ENCODE peak calls at places on chromosomes 1 and 21, in seven cellular contexts. K is GM12878, S is GM23338, X is HCT116, J is endothelial cell of umbilical vein, A is prostate gland, B is SK-N-SH. I is an unnamed sample.

GRCh38 chr1:64505944-64506658 is 36.2 kb downstream of the CACHD1 start:
- DNase-seq in K (no peak), S (no peak), X (no peak), J (no peak), A (no peak), B (no peak), I (no peak)

GRCh38 chr1:110034451-110035235 is at the start of gene STRIP1:
- DNase-seq in K (peak; percentile 93), S (peak; percentile 98), X (peak; percentile 91), J (peak; percentile 96), A (peak; percentile 90), B (peak; percentile 91), I (peak; percentile 88)

GRCh38 chr1:226875641-226876295 is 5.4 kb downstream of the PSEN2 start:
- DNase-seq in K (no peak), S (peak; percentile 51), X (peak; percentile 48), J (no peak), A (no peak), B (no peak), I (no peak)

GRCh38 chr1:63322944-63323865 is 838 bp downstream of the FOXD3 start:
- DNase-seq in K (no peak), S (peak; percentile 78), X (no peak), J (no peak), A (no peak), B (peak; percentile 57), I (no peak)

GRCh38 chr1:17881761-17882160 is 126.6 kb downstream of the ACTL8 start:
- DNase-seq in K (no peak), S (no peak), X (no peak), J (no peak), A (no peak), B (peak; percentile 49), I (no peak)

GRCh38 chr1:23720256-23720995 is 22.8 kb upstream of the ELOA start:
- DNase-seq in K (peak; percentile 92), S (no peak), X (no peak), J (no peak), A (no peak), B (no peak), I (no peak)

GRCh38 chr1:201295861-201296260 is 12.6 kb downstream of the PKP1 start:
- DNase-seq in K (no peak), S (no peak), X (no peak), J (no peak), A (peak; percentile 80), B (no peak), I (no peak)

GRCh38 chr1:109880961-109881894 is 29.4 kb upstream of the CSF1 start:
- DNase-seq in K (no peak), S (no peak), X (no peak), J (no peak), A (no peak), B (no peak), I (no peak)

GRCh38 chr1:13513063-13513884 is 529 bp downstream of the LRRC38 start:
- DNase-seq in K (no peak), S (peak; percentile 53), X (no peak), J (no peak), A (no peak), B (no peak), I (no peak)

GRCh38 chr1:217369271-217369981 is 261.5 kb downstream of the GPATCH2 start:
- DNase-seq in K (peak; percentile 33), S (peak; percentile 75), X (no peak), J (no peak), A (no peak), B (no peak), I (no peak)

GRCh38 chr1:115052454-115053083 is 22.9 kb downstream of the TSHB start:
- DNase-seq in K (no peak), S (peak; percentile 92), X (peak; percentile 62), J (peak; percentile 53), A (peak; percentile 56), B (peak; percentile 61), I (no peak)

GRCh38 chr1:223641523-223642039 is 23.9 kb downstream of the CAPN8 start:
- DNase-seq in K (no peak), S (no peak), X (no peak), J (no peak), A (no peak), B (no peak), I (no peak)
- TF ChIP-seq POLR2AphosphoS5 in K (no peak), S (no peak), X (no peak), J (no peak), A (no peak), B (no peak), I (no peak)

GRCh38 chr1:1788646-1789431 is 10.6 kb upstream of the NADK start:
- DNase-seq in K (no peak), S (peak; percentile 72), X (no peak), J (no peak), A (no peak), B (peak; percentile 53), I (no peak)
- H3K36me3 ChIP-seq in K (peaks cover 50% of the 10 kb centered on the region), S (peaks cover 61% of the 10 kb centered on the region), X (peaks cover 77% of the 10 kb centered on the region), J (peaks cover 31% of the 10 kb centered on the region), A (peaks cover 13% of the 10 kb centered on the region), B (peaks cover 77% of the 10 kb centered on the region), I (peaks cover 89% of the 10 kb centered on the region)

GRCh38 chr1:3067671-3068399 is 1.2 kb upstream of the PRDM16 start:
- DNase-seq in K (no peak), S (peak; percentile 53), X (no peak), J (no peak), A (no peak), B (no peak), I (no peak)
- H3K4me3 ChIP-seq in K (no peak overlapping the region), S (peak overlapping the region; percentile 57), X (no peak overlapping the region), J (no peak overlapping the region), A (peak overlapping the region; percentile 7), B (no peak overlapping the region), I (no peak overlapping the region)

GRCh38 chr1:154490327-154490726 is 11.7 kb upstream of the TDRD10 start:
- DNase-seq in K (no peak), S (no peak), X (no peak), J (peak; percentile 49), A (no peak), B (no peak), I (no peak)

GRCh38 chr1:154492115-154492514 is 9.9 kb upstream of the TDRD10 start:
- DNase-seq in K (peak; percentile 48), S (no peak), X (no peak), J (no peak), A (no peak), B (no peak), I (no peak)

GRCh38 chr1:154489863-154490262 is 12.2 kb upstream of the TDRD10 start:
- DNase-seq in K (no peak), S (no peak), X (no peak), J (peak; percentile 41), A (no peak), B (no peak), I (no peak)

GRCh38 chr1:154485905-154486304 is 16.1 kb upstream of the TDRD10 start:
- DNase-seq in K (no peak), S (no peak), X (no peak), J (peak; percentile 34), A (no peak), B (no peak), I (no peak)

DNA sequence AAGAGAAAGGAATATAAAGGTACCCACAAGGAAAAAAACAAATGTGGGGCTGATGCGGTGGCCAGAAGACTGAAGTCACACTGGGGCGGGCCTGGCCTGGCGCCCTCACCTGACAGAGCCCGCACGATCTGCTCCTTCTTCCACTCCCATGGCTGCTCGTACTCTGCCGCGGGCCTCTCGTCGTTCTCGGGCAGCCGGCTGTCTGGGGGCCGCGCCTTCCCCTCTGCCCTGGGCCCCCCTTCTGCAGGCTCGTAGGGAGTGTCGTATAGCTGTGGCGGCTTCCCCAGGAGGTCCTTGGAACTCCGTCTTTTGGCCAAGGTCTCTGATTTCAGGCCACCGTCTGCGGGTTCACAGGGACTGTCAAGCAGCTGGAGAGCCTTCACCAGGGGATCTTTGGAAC is 13.1 kb upstream of the TDRD10 start:
- DNase-seq in K (no peak), S (peak; percentile 38), X (no peak), J (no peak), A (no peak), B (no peak), I (no peak)
- TF ChIP-seq POLR2AphosphoS5 in K (no peak), S (no peak), X (no peak), J (no peak), A (no peak), B (no peak), I (no peak)

DNA sequence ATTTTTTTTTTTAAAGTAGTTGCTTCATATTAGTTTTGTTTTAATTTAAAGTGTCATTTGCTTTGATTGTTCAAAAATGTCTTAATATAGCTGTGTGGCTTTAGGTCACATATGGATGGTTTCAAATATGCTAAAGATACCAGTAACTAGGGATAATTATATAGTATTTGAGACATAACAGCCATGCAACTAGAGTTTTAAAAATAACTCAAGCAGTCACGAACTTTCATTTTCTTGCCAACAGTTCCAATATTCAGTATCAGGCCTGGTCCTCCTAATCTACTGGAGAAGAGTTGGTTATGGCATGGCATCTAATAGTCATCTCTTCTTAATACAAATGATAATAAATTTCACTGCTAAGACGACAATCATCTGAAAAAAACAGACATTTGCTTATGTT is 24.0 kb upstream of the A3GALT2 start:
- DNase-seq in K (no peak), S (no peak), X (no peak), J (no peak), A (no peak), B (no peak), I (no peak)
- H3K36me3 ChIP-seq in K (peaks cover 8% of the 10 kb centered on the region), S (no peaks in the 10 kb centered on the region), X (peaks cover 35% of the 10 kb centered on the region), J (peaks cover 5% of the 10 kb centered on the region), A (no peaks in the 10 kb centered on the region), B (peaks cover 43% of the 10 kb centered on the region), I (peaks cover 40% of the 10 kb centered on the region)

DNA sequence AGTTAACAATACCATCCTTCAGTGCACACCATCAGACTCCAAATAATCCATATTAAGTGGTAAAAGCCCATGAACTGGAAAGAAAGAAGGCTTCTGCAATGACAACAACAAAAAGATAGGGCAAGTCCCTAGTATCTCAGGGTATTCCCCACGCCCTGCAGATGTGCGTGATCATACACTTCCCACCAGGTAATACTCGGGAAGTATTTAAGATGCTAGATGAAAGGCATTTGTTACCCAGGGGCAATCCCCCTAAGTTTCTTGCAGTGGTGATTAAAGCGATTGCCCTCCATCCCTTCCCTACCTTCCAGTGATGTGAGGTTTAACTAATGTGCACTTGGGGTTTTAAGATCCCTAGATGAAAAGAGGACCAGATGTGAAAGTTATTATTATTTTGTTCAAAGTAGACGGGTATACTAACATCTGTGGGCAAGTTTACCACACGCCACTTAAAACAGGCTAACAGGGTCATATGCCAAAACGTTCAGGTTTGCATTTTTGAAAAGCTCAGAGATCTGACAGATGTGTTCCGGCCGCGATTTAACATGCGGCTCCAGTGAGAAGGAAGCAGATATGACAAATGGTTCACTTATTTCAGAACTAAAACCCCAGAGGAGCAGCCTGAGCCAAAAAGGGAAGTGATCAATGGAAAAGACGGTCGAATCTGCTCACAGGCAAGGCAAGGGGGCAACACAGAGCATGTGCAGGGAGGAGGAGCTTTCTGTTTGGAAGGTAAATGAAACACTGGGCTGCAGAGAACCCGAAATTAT is 17.4 kb downstream of the TIAM1 start:
- DNase-seq in K (peak; percentile 95), S (no peak), X (no peak), J (no peak), A (no peak), B (no peak), I (no peak)
- H3K4me3 ChIP-seq in K (peak overlapping the region; percentile 15), S (no peak overlapping the region), X (no peak overlapping the region), J (no peak overlapping the region), A (no peak overlapping the region), B (no peak overlapping the region), I (no peak overlapping the region)